ENCODE peak calls at places on chromosome 22, in eight cellular contexts. U is HFFc6, F is GM20000, Y is bronchial epithelial cell, R is BJ, A is natural killer cell, S is glutamatergic neuron, W is vagina. G is an unnamed sample.

GRCh38 chr22:49788492-49788891 is 39.2 kb downstream of the BRD1 start:
- DNase-seq in Y (no peak), A (no peak), W (no peak), U (peak), R (no peak), S (no peak), F (no peak), G (peak)

GRCh38 chr22:49632199-49633009 is 195.3 kb downstream of the BRD1 start:
- DNase-seq in U (no peak), R (peak), W (no peak), S (no peak), A (no peak), Y (peak), F (peak), G (peak)

GRCh38 chr22:46797355-46797754 is 34.9 kb downstream of the TBC1D22A start:
- DNase-seq in Y (peak), F (no peak), A (no peak), R (no peak), W (peak), U (peak), S (peak), G (no peak)

GRCh38 chr22:49026476-49027121 is 801.1 kb downstream of the BRD1 start:
- DNase-seq in U (no peak), A (no peak), W (no peak), Y (no peak), R (no peak), S (no peak), F (no peak), G (no peak)

GRCh38 chr22:24154826-24155225 is 26.5 kb upstream of the SUSD2 start:
- DNase-seq in W (no peak), A (no peak), S (no peak), R (no peak), U (no peak), F (no peak), Y (no peak), G (no peak)

GRCh38 chr22:19042285-19043110 is 79.7 kb downstream of the DGCR2 start:
- DNase-seq in S (no peak), U (no peak), Y (no peak), R (no peak), W (no peak), F (no peak), A (no peak), G (no peak)

GRCh38 chr22:46625113-46625842 is 5.1 kb downstream of the GRAMD4 start:
- DNase-seq in F (no peak), R (no peak), A (no peak), U (no peak), S (peak), W (no peak), Y (peak), G (no peak)

GRCh38 chr22:35379146-35379993 is 1.5 kb upstream of the HMOX1 start:
- DNase-seq in W (no peak), F (no peak), U (no peak), Y (no peak), A (no peak), R (no peak), S (no peak), G (no peak)

GRCh38 chr22:45846952-45847351 is 130.0 kb downstream of the WNT7B start:
- DNase-seq in F (no peak), U (no peak), W (no peak), A (no peak), Y (no peak), S (no peak), R (no peak), G (no peak)

GRCh38 chr22:40027191-40028097 is 32.7 kb downstream of the FAM83F start:
- DNase-seq in R (no peak), W (no peak), Y (no peak), S (no peak), F (no peak), U (no peak), A (no peak), G (no peak)

GRCh38 chr22:32896951-32897350 is 95.4 kb downstream of the TIMP3 start:
- DNase-seq in S (no peak), Y (no peak), R (no peak), U (no peak), W (no peak), F (no peak), A (no peak), G (no peak)

GRCh38 chr22:44371741-44372525 is 59.2 kb upstream of the SHISAL1 start:
- DNase-seq in R (no peak), U (no peak), A (no peak), W (no peak), F (no peak), S (peak), Y (no peak), G (no peak)

GRCh38 chr22:46390105-46390651 is 54.7 kb downstream of the TRMU start:
- DNase-seq in A (no peak), U (no peak), S (no peak), F (no peak), R (no peak), Y (no peak), W (no peak), G (no peak)

GRCh38 chr22:29040385-29041275 is 21.0 kb downstream of the C22orf31 start:
- DNase-seq in A (peak), R (peak), F (peak), S (peak), U (peak), Y (peak), W (no peak), G (peak)

GRCh38 chr22:20810645-20811044 is 36.7 kb downstream of the SERPIND1 start:
- DNase-seq in Y (no peak), W (no peak), F (no peak), S (no peak), U (no peak), R (no peak), A (no peak), G (no peak)

DNA sequence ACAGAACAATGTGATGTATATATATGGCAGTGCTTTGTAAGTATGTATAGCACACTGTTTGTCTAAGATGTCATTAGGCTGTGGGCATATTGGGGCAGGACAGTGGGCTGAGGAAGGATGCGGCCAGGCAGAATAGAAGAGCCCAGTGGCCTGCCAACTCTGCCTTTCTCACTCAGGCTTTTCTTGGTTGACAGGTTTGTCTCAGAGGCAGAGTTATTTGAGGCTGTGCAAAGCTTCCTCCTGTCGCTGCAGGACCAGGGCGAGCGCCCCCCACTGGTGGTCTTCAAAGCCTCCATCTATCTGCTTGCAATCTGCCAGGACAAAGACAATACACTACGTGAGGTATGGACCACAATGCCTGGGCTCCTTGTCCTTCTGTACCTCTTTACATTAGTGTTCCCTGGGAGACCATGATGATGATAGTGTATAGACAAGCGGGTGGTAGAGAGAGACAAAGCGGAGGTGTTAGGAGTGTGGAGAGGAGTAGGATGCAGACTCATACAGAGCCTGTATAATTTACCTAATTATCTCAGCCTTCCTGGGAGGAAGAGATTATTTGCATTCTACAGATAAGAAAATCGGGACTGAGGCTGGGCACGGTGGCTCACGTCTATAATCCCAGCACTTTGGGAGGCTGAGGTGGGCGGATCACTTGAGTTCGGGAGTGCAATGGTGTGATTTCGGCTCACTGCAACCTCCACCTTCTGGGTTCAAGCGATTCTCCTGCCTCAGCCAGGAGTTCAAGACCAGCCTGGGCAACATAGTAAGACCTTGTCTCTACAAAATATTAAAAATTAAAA is 37.3 kb upstream of the CCDC134 start:
- DNase-seq in S (peak), F (peak), A (peak), Y (peak), U (no peak), W (no peak), R (no peak), G (peak)
- TF ChIP-seq CTCF in S (peak), F (peak), A (peak), Y (peak), U (peak), W (no peak), R (peak), G (peak)

GRCh38 chr22:26977741-26978140 is 320.4 kb downstream of the MIAT start:
- DNase-seq in R (no peak), F (no peak), U (no peak), Y (no peak), W (no peak), A (no peak), S (no peak), G (no peak)

GRCh38 chr22:26975381-26975780 is 318.0 kb downstream of the MIAT start:
- DNase-seq in S (no peak), U (no peak), F (no peak), Y (peak), W (no peak), R (no peak), A (no peak), G (no peak)

GRCh38 chr22:26979294-26979693 is 321.9 kb downstream of the MIAT start:
- DNase-seq in S (no peak), Y (no peak), F (no peak), U (no peak), W (no peak), A (no peak), R (no peak), G (no peak)

GRCh38 chr22:26974914-26975313 is 317.5 kb downstream of the MIAT start:
- DNase-seq in R (no peak), S (no peak), A (no peak), F (no peak), W (no peak), Y (no peak), U (no peak), G (no peak)

DNA sequence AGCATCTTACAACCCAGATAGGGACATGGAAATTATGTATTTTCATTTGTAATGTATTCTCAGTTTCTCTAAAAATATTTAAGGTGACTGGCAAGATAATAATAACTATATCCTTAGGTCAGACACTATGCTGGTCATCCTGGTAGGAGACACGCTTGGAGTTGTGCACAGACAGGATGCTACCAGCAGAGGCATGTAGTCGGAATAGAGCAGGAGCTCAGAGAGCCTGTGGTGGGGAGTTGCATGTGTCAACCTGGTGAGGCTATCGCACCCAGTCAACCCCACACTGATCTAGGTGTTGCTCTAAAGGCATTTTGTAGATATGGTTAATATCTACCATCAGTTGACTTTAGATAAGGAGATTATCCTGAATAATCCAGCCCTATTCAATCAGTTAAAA is 318.5 kb downstream of the MIAT start:
- DNase-seq in Y (no peak), A (no peak), U (no peak), W (no peak), S (no peak), R (no peak), F (no peak), G (no peak)
- TF ChIP-seq CTCF in Y (no peak), A (no peak), U (no peak), W (no peak), S (no peak), R (no peak), F (no peak), G (no peak)

DNA sequence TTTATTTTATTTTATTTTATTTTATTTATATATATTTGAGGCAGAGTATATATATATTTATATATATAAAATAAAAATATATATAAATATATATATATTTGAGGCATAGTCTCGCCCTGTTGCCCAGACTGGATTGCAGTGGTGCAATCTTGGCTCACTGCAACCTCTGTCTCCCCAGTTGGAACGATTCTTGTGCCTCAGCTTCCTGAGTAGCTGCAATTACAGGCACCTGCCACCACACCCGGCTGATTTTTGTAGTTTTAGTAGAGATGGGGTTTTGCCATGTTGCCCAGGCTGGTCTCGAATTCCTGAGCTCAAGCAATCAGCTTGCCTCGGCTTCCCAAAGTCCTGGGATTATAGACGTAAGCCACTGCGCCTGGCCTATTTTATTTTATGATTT is 31.4 kb downstream of the ACO2 start:
- DNase-seq in U (no peak), W (no peak), A (no peak), F (no peak), S (no peak), R (no peak), Y (no peak), G (no peak)
- TF ChIP-seq CTCF in U (no peak), W (no peak), A (no peak), F (no peak), S (no peak), R (no peak), Y (no peak), G (no peak)

GRCh38 chr22:37998543-37998942 is 14.2 kb upstream of the SOX10 start:
- DNase-seq in S (no peak), U (no peak), F (no peak), R (no peak), A (no peak), W (no peak), Y (no peak), G (no peak)

GRCh38 chr22:37996079-37996478 is 11.7 kb upstream of the SOX10 start:
- DNase-seq in Y (no peak), A (no peak), F (no peak), U (no peak), S (peak), R (no peak), W (no peak), G (peak)

GRCh38 chr22:37999236-37999635 is 14.9 kb upstream of the SOX10 start:
- DNase-seq in A (no peak), Y (peak), W (no peak), U (no peak), S (no peak), R (no peak), F (no peak), G (no peak)

GRCh38 chr22:37996515-37997246 is 12.3 kb upstream of the SOX10 start:
- DNase-seq in R (no peak), Y (no peak), F (no peak), A (no peak), U (no peak), S (peak), W (no peak), G (no peak)

DNA sequence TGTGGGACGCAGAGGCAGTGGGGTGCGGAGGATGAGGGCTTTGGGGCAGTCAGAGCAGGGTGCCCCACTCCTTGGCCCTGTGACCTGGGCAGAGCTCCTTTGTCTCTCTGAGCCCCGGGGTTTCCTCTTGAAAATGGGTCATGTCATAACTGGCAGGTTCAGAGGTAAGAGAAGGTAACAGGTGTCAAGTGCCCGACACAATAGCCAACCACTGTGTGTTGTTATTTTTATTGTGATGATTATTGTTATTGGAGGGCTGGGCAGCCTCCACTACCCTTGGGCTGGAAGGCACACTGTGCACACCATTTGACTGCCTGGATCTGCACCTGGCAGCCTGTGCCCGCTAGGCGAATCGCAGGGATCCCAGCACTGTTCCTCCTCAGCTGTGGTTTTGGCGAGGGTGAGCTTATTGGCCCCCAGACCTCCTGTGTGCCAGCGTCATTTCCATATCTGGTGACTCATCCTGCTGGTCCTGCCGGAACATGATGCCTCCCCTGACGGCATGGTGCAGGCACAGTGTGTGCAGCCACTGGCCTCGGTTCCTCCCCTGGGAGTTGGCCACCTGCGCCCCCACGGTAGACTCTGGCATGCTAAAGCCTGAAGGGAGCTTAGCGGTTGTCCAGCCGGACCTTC is 15.4 kb upstream of the SOX10 start:
- DNase-seq in Y (peak), W (no peak), A (no peak), F (no peak), S (peak), U (peak), R (no peak), G (peak)
- TF ChIP-seq CTCF in Y (no peak), W (no peak), A (no peak), F (no peak), S (no peak), U (no peak), R (no peak), G (no peak)

GRCh38 chr22:31141551-31141950 is 1.2 kb upstream of the PLA2G3 start:
- DNase-seq in Y (no peak), U (no peak), W (no peak), S (no peak), R (no peak), A (no peak), F (no peak), G (no peak)

GRCh38 chr22:31140746-31141145 is 438 bp upstream of the PLA2G3 start:
- DNase-seq in S (no peak), R (no peak), W (no peak), A (no peak), U (no peak), F (no peak), Y (no peak), G (no peak)

GRCh38 chr22:31138126-31138525 is 2.2 kb downstream of the PLA2G3 start:
- DNase-seq in A (no peak), S (no peak), U (no peak), Y (no peak), R (no peak), W (no peak), F (no peak), G (no peak)

GRCh38 chr22:31139066-31139465 is 1.2 kb downstream of the PLA2G3 start:
- DNase-seq in A (no peak), R (no peak), U (no peak), F (no peak), S (no peak), Y (no peak), W (no peak), G (no peak)

DNA sequence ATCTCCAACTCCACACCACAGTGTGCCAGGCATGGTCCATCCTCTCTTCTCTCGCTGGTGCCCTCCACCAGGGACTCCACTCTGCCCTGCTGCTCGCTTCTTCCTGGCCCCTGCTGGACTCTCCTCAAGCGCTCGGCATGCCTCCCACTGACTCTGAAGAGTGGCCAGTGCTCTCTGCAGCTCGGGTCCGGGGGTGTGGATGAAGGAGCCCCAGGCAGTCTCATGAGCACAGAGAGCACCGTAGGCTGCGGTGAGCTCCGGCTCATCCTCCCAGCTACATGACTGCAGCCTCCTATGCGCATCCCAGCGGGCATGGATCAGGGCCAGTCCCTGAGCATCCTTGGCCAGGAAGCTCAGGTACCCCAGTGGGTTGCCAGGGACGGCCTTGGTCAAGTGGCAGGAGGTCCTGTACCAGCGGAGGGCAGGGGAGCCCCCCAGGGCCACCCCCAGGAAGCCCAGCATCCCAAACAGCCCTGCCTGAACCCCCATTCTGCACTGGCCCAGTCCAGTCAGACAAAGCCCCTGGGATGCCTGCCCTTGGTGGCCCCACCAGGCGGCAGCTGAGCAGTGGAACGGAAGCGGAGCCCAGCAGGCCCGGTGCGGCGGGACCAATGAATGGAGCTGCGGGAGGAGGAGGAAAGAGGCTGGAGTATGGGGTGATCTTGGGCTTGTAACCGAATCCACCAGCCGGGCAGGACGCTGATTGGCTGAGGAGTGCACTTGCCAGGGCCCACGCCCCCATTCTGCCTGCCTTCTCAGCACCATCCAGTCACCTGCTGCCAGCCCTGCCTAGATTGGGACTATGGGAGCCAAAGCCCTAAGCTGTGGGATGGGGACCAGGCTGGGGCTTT is at the start of gene PLA2G3:
- DNase-seq in R (no peak), Y (peak), A (no peak), U (no peak), S (peak), W (no peak), F (no peak), G (peak)
- TF ChIP-seq CTCF in R (peak), Y (no peak), A (no peak), U (no peak), S (no peak), W (no peak), F (no peak), G (no peak)

DNA sequence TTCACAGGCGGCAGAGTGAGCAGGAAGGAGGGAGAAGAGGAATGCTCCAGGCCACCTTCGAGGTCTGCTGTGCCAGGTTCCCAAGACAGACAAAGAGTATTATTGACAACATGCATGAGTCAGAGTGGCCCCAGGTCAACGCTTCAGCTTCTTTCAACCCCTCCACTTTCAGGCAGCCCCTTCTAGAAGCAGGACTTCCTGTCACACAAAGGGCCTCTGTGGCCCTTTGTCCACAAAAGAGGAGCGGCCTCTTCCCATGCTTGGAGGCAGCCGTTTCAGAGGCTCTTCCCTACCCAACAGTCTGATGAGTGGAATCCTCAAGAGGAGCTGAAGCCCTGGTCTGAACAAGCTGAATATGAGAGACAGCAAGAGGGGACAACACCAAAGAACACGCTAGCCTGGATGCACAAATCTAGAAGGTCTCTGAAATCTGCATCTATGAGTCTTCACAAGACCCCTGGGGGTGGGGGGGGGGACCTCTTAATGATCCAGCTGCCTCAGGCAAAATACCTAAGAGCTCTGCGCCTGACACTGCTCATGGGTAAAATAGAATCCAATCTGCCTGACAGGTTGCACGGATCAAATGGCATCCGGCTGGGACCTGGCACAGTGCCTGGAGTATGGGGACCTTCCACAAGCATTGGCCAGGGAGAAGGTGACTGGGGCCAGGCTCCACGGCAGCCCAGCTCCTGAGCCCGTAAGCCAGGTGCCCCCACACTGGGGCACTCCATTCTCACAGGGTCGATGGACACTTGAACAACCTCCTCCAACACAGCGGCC is 67.5 kb downstream of the PACSIN2 start:
- DNase-seq in S (no peak), R (no peak), F (no peak), U (no peak), Y (peak), A (no peak), W (no peak), G (no peak)
- TF ChIP-seq CTCF in S (no peak), R (no peak), F (no peak), U (no peak), Y (no peak), A (no peak), W (no peak), G (no peak)

G was measured in prostate gland.